ENCODE peak calls at places on chromosomes 12 and 14, in eight cellular contexts. Y is pancreas; N is suprapubic skin; W is IMR-90; X is lower lobe of right lung; L is esophagus squamous epithelium; S is CD8-positive, alpha-beta T cell; I is heart left ventricle. T is an unnamed sample.

GRCh38 chr12:122013136-122013535 is 8.5 kb upstream of the BCL7A start:
- DNase-seq in Y (no peak), N (no peak), W (no peak), X (no peak), L (no peak), S (no peak), I (no peak), T (no peak)

GRCh38 chr14:25267186-25267585 is 217.2 kb upstream of the STXBP6 start:
- DNase-seq in Y (no peak), N (no peak), W (no peak), X (no peak), L (no peak), S (no peak), I (no peak), T (no peak)

GRCh38 chr14:46008348-46008747 is 643.2 kb downstream of the RPL10L start:
- DNase-seq in Y (no peak), N (no peak), W (no peak), X (no peak), L (no peak), S (no peak), I (no peak), T (no peak)

GRCh38 chr12:25884024-25884919 is 74.2 kb upstream of the RASSF8 start:
- DNase-seq in Y (no peak), N (no peak), W (no peak), X (no peak), L (no peak), S (no peak), I (no peak), T (no peak)

GRCh38 chr14:59905193-59905592 is 14.8 kb upstream of the LRRC9 start:
- DNase-seq in Y (no peak), N (no peak), W (peak), X (no peak), L (no peak), S (no peak), I (no peak), T (no peak)

GRCh38 chr12:123882306-123882705 is 90.3 kb downstream of the CCDC92 start:
- DNase-seq in Y (no peak), N (no peak), W (no peak), X (no peak), L (no peak), S (no peak), I (no peak), T (no peak)

GRCh38 chr12:28937196-28937595 is 211.9 kb upstream of the FAR2 start:
- DNase-seq in Y (no peak), N (no peak), W (peak), X (no peak), L (no peak), S (no peak), I (no peak), T (no peak)

GRCh38 chr12:44021471-44021971 is 185.6 kb downstream of the TMEM117 start:
- DNase-seq in Y (no peak), N (no peak), W (no peak), X (no peak), L (no peak), S (no peak), I (no peak), T (no peak)

GRCh38 chr12:104372721-104373335 is 69.3 kb downstream of the EID3 start:
- DNase-seq in Y (no peak), N (no peak), W (no peak), X (no peak), L (no peak), S (no peak), I (no peak), T (no peak)

GRCh38 chr14:26707234-26707633 is 109.4 kb upstream of the NOVA1 start:
- DNase-seq in Y (no peak), N (no peak), W (no peak), X (no peak), L (no peak), S (no peak), I (no peak), T (no peak)

GRCh38 chr12:98397323-98398105 is 117.9 kb upstream of the TMPO start:
- DNase-seq in Y (peak), N (peak), W (peak), X (peak), L (peak), S (peak), I (peak), T (peak)

GRCh38 chr14:73759183-73759713 is 45.1 kb upstream of the PNMA1 start:
- DNase-seq in Y (peak), N (peak), W (peak), X (peak), L (no peak), S (peak), I (peak), T (peak)

GRCh38 chr14:67800743-67801142 is 15.6 kb downstream of the ZFYVE26 start:
- DNase-seq in Y (no peak), N (no peak), W (no peak), X (no peak), L (no peak), S (no peak), I (no peak), T (no peak)

GRCh38 chr14:92040431-92041040 is 677 bp upstream of the TRIP11 start:
- DNase-seq in Y (peak), N (no peak), W (peak), X (no peak), L (no peak), S (peak), I (no peak), T (no peak)

GRCh38 chr12:96094201-96094600 is 58.8 kb upstream of the LTA4H start:
- DNase-seq in Y (no peak), N (no peak), W (no peak), X (no peak), L (no peak), S (no peak), I (peak), T (peak)

GRCh38 chr14:68113328-68113930 is 293.9 kb downstream of the RAD51B start:
- DNase-seq in Y (no peak), N (no peak), W (no peak), X (no peak), L (no peak), S (no peak), I (no peak), T (no peak)

GRCh38 chr14:37139710-37140109 is 32.7 kb downstream of the SLC25A21 start:
- DNase-seq in Y (no peak), N (no peak), W (no peak), X (no peak), L (no peak), S (no peak), I (no peak), T (no peak)

GRCh38 chr12:109504068-109504467 is 26.6 kb downstream of the UBE3B start:
- DNase-seq in Y (no peak), N (no peak), W (no peak), X (no peak), L (no peak), S (no peak), I (no peak), T (no peak)

GRCh38 chr12:124739953-124740561 is 123.6 kb downstream of the SCARB1 start:
- DNase-seq in Y (no peak), N (no peak), W (peak), X (no peak), L (no peak), S (no peak), I (no peak), T (no peak)

GRCh38 chr12:62933871-62934798 is 815 bp downstream of the PPM1H start:
- DNase-seq in Y (peak), N (no peak), W (peak), X (peak), L (no peak), S (no peak), I (peak), T (peak)

GRCh38 chr12:120474092-120474960 is 4.8 kb upstream of the SRSF9 start:
- DNase-seq in Y (no peak), N (no peak), W (peak), X (no peak), L (no peak), S (no peak), I (no peak), T (no peak)

GRCh38 chr12:113162102-113163029 is 12.8 kb downstream of the CFAP73 start:
- DNase-seq in Y (peak), N (no peak), W (peak), X (no peak), L (no peak), S (no peak), I (no peak), T (no peak)

GRCh38 chr12:51636581-51636980 is 45.5 kb downstream of the SCN8A start:
- DNase-seq in Y (no peak), N (no peak), W (peak), X (no peak), L (no peak), S (no peak), I (no peak), T (no peak)

GRCh38 chr12:62472472-62472871 is 5.8 kb downstream of the MON2 start:
- DNase-seq in Y (no peak), N (no peak), W (no peak), X (no peak), L (no peak), S (no peak), I (no peak), T (no peak)

GRCh38 chr12:66541446-66541845 is 137.4 kb downstream of the GRIP1 start:
- DNase-seq in Y (no peak), N (no peak), W (no peak), X (no peak), L (no peak), S (no peak), I (no peak), T (no peak)

GRCh38 chr12:66537866-66538265 is 141.0 kb downstream of the GRIP1 start:
- DNase-seq in Y (no peak), N (no peak), W (no peak), X (no peak), L (no peak), S (no peak), I (no peak), T (no peak)

GRCh38 chr12:66533767-66534166 is 145.1 kb downstream of the GRIP1 start:
- DNase-seq in Y (no peak), N (no peak), W (no peak), X (no peak), L (no peak), S (no peak), I (no peak), T (no peak)

GRCh38 chr12:66539451-66539850 is 139.4 kb downstream of the GRIP1 start:
- DNase-seq in Y (no peak), N (no peak), W (no peak), X (no peak), L (no peak), S (no peak), I (no peak), T (no peak)

GRCh38 chr12:66538970-66539369 is 139.9 kb downstream of the GRIP1 start:
- DNase-seq in Y (no peak), N (no peak), W (no peak), X (no peak), L (no peak), S (no peak), I (no peak), T (no peak)
- H3K27ac ChIP-seq in Y (no peak), N (no peak), W (no peak), X (no peak), L (no peak), S (no peak), I (no peak), T (no peak)

GRCh38 chr12:132836803-132837331 is 8.2 kb upstream of the GOLGA3 start:
- DNase-seq in Y (no peak), N (no peak), W (no peak), X (no peak), L (no peak), S (no peak), I (no peak), T (no peak)
- H3K27ac ChIP-seq in Y (no peak), N (no peak), W (no peak), X (no peak), L (no peak), S (peak), I (peak), T (no peak)

GRCh38 chr14:23620177-23620702 is 15.9 kb upstream of the DHRS2 start:
- DNase-seq in Y (no peak), N (no peak), W (no peak), X (no peak), L (no peak), S (no peak), I (no peak), T (no peak)
- H3K27ac ChIP-seq in Y (no peak), N (no peak), W (no peak), X (no peak), L (no peak), S (no peak), I (no peak), T (no peak)

GRCh38 chr14:105304565-105304964 is 3.8 kb upstream of the BRF1 start:
- DNase-seq in Y (no peak), N (no peak), W (no peak), X (no peak), L (no peak), S (no peak), I (no peak), T (no peak)

GRCh38 chr14:105301103-105301914 is 508 bp upstream of the BRF1 start:
- DNase-seq in Y (peak), N (peak), W (peak), X (peak), L (peak), S (peak), I (peak), T (peak)

GRCh38 chr14:105303949-105304348 is 3.1 kb upstream of the BRF1 start:
- DNase-seq in Y (no peak), N (no peak), W (no peak), X (no peak), L (no peak), S (no peak), I (no peak), T (peak)

GRCh38 chr14:105299654-105300541 is 903 bp downstream of the BRF1 start:
- DNase-seq in Y (no peak), N (peak), W (no peak), X (peak), L (no peak), S (no peak), I (no peak), T (peak)

GRCh38 chr14:105300542-105301102 is at the start of gene BRF1:
- DNase-seq in Y (peak), N (peak), W (peak), X (peak), L (peak), S (peak), I (peak), T (peak)
- H3K27ac ChIP-seq in Y (peak), N (peak), W (peak), X (peak), L (peak), S (peak), I (peak), T (peak)

T was measured in right cardiac atrium.